ENCODE peak calls at places on chromosomes 13 and 19, in ten cellular contexts. One of them, this sample, is unnamed.

GRCh38 chr13:21625366-21625765 is 21.4 kb upstream of the MICU2 start:
- DNase-seq in uterus: no peak
- DNase-seq in psoas muscle: no peak
- DNase-seq in breast epithelium: no peak
- DNase-seq in HCT116: peak; percentile 59
- DNase-seq in WTC11: no peak
- DNase-seq in cardiac muscle cell: peak; percentile 35
- DNase-seq in astrocyte of the spinal cord: peak; percentile 28
- DNase-seq in cardiac fibroblast: peak; percentile 29
- DNase-seq in nephron progenitor cell: no peak
- DNase-seq in this sample: no peak

GRCh38 chr19:58518261-58519086 is 1.1 kb downstream of the ZBTB45 start:
- DNase-seq in uterus: no peak
- DNase-seq in psoas muscle: no peak
- DNase-seq in breast epithelium: no peak
- DNase-seq in HCT116: no peak
- DNase-seq in WTC11: no peak
- DNase-seq in cardiac muscle cell: no peak
- DNase-seq in astrocyte of the spinal cord: no peak
- DNase-seq in cardiac fibroblast: no peak
- DNase-seq in nephron progenitor cell: no peak
- DNase-seq in this sample: no peak

GRCh38 chr13:106786006-106786579 is 218.2 kb upstream of the ARGLU1 start:
- DNase-seq in uterus: no peak
- DNase-seq in psoas muscle: no peak
- DNase-seq in breast epithelium: no peak
- DNase-seq in HCT116: no peak
- DNase-seq in WTC11: no peak
- DNase-seq in cardiac muscle cell: no peak
- DNase-seq in astrocyte of the spinal cord: no peak
- DNase-seq in cardiac fibroblast: no peak
- DNase-seq in nephron progenitor cell: no peak
- DNase-seq in this sample: no peak

GRCh38 chr19:5691930-5692784 is 2.1 kb downstream of the RPL36 start:
- DNase-seq in uterus: no peak
- DNase-seq in psoas muscle: no peak
- DNase-seq in breast epithelium: no peak
- DNase-seq in HCT116: no peak
- DNase-seq in WTC11: no peak
- DNase-seq in cardiac muscle cell: no peak
- DNase-seq in astrocyte of the spinal cord: no peak
- DNase-seq in cardiac fibroblast: no peak
- DNase-seq in nephron progenitor cell: no peak
- DNase-seq in this sample: no peak

GRCh38 chr19:27972291-27973040 is 1240.5 kb downstream of the UQCRFS1 start:
- DNase-seq in uterus: no peak
- DNase-seq in psoas muscle: no peak
- DNase-seq in breast epithelium: no peak
- DNase-seq in HCT116: no peak
- DNase-seq in WTC11: no peak
- DNase-seq in cardiac muscle cell: peak; percentile 38
- DNase-seq in astrocyte of the spinal cord: peak; percentile 58
- DNase-seq in cardiac fibroblast: peak; percentile 7
- DNase-seq in nephron progenitor cell: no peak
- DNase-seq in this sample: no peak

GRCh38 chr19:23817519-23817918 is 58.8 kb upstream of the ZNF681 start:
- DNase-seq in uterus: peak; percentile 62
- DNase-seq in psoas muscle: no peak
- DNase-seq in breast epithelium: no peak
- DNase-seq in HCT116: peak; percentile 4
- DNase-seq in WTC11: peak; percentile 53
- DNase-seq in cardiac muscle cell: peak; percentile 10
- DNase-seq in astrocyte of the spinal cord: no peak
- DNase-seq in cardiac fibroblast: no peak
- DNase-seq in nephron progenitor cell: no peak
- DNase-seq in this sample: no peak

GRCh38 chr19:19403373-19403901 is 2.0 kb upstream of the GATAD2A start:
- DNase-seq in uterus: no peak
- DNase-seq in psoas muscle: peak; percentile 30
- DNase-seq in breast epithelium: no peak
- DNase-seq in HCT116: no peak
- DNase-seq in WTC11: no peak
- DNase-seq in cardiac muscle cell: peak; percentile 20
- DNase-seq in astrocyte of the spinal cord: peak; percentile 22
- DNase-seq in cardiac fibroblast: no peak
- DNase-seq in nephron progenitor cell: no peak
- DNase-seq in this sample: no peak

GRCh38 chr19:54684537-54684936 is 21.8 kb downstream of the LILRB4 start:
- DNase-seq in uterus: no peak
- DNase-seq in psoas muscle: no peak
- DNase-seq in breast epithelium: no peak
- DNase-seq in HCT116: no peak
- DNase-seq in WTC11: peak; percentile 28
- DNase-seq in cardiac muscle cell: peak; percentile 2
- DNase-seq in astrocyte of the spinal cord: no peak
- DNase-seq in cardiac fibroblast: no peak
- DNase-seq in nephron progenitor cell: peak; percentile 18
- DNase-seq in this sample: no peak

GRCh38 chr19:17041994-17042393 is 15.4 kb upstream of the CPAMD8 start:
- DNase-seq in uterus: no peak
- DNase-seq in psoas muscle: no peak
- DNase-seq in breast epithelium: no peak
- DNase-seq in HCT116: no peak
- DNase-seq in WTC11: no peak
- DNase-seq in cardiac muscle cell: peak; percentile 63
- DNase-seq in astrocyte of the spinal cord: peak; percentile 39
- DNase-seq in cardiac fibroblast: peak; percentile 63
- DNase-seq in nephron progenitor cell: no peak
- DNase-seq in this sample: no peak

GRCh38 chr19:29622191-29623070 is 16.3 kb downstream of the POP4 start:
- DNase-seq in uterus: no peak
- DNase-seq in psoas muscle: no peak
- DNase-seq in breast epithelium: no peak
- DNase-seq in HCT116: no peak
- DNase-seq in WTC11: no peak
- DNase-seq in cardiac muscle cell: no peak
- DNase-seq in astrocyte of the spinal cord: peak; percentile 10
- DNase-seq in cardiac fibroblast: no peak
- DNase-seq in nephron progenitor cell: no peak
- DNase-seq in this sample: no peak

GRCh38 chr13:109720758-109721184 is 65.6 kb downstream of the IRS2 start:
- DNase-seq in uterus: no peak
- DNase-seq in psoas muscle: no peak
- DNase-seq in breast epithelium: no peak
- DNase-seq in HCT116: no peak
- DNase-seq in WTC11: no peak
- DNase-seq in cardiac muscle cell: no peak
- DNase-seq in astrocyte of the spinal cord: no peak
- DNase-seq in cardiac fibroblast: no peak
- DNase-seq in nephron progenitor cell: no peak
- DNase-seq in this sample: no peak

GRCh38 chr13:50208826-50209335 is 193.6 kb downstream of the KCNRG start:
- DNase-seq in uterus: peak; percentile 23
- DNase-seq in psoas muscle: peak; percentile 42
- DNase-seq in breast epithelium: no peak
- DNase-seq in HCT116: no peak
- DNase-seq in WTC11: peak; percentile 45
- DNase-seq in cardiac muscle cell: peak; percentile 92
- DNase-seq in astrocyte of the spinal cord: peak; percentile 96
- DNase-seq in cardiac fibroblast: peak; percentile 91
- DNase-seq in nephron progenitor cell: peak; percentile 58
- DNase-seq in this sample: peak; percentile 38

GRCh38 chr13:106819413-106820180 is 251.7 kb upstream of the ARGLU1 start:
- DNase-seq in uterus: no peak
- DNase-seq in psoas muscle: no peak
- DNase-seq in breast epithelium: no peak
- DNase-seq in HCT116: no peak
- DNase-seq in WTC11: no peak
- DNase-seq in cardiac muscle cell: no peak
- DNase-seq in astrocyte of the spinal cord: no peak
- DNase-seq in cardiac fibroblast: no peak
- DNase-seq in nephron progenitor cell: no peak
- DNase-seq in this sample: no peak

GRCh38 chr19:39540333-39540673 is 342 bp upstream of the EID2 start:
- DNase-seq in uterus: no peak
- DNase-seq in psoas muscle: no peak
- DNase-seq in breast epithelium: no peak
- DNase-seq in HCT116: no peak
- DNase-seq in WTC11: no peak
- DNase-seq in cardiac muscle cell: no peak
- DNase-seq in astrocyte of the spinal cord: no peak
- DNase-seq in cardiac fibroblast: no peak
- DNase-seq in nephron progenitor cell: no peak
- DNase-seq in this sample: no peak

GRCh38 chr19:39542198-39542597 is 2.2 kb upstream of the EID2 start:
- DNase-seq in uterus: no peak
- DNase-seq in psoas muscle: no peak
- DNase-seq in breast epithelium: no peak
- DNase-seq in HCT116: no peak
- DNase-seq in WTC11: no peak
- DNase-seq in cardiac muscle cell: peak; percentile 15
- DNase-seq in astrocyte of the spinal cord: no peak
- DNase-seq in cardiac fibroblast: peak; percentile 8
- DNase-seq in nephron progenitor cell: no peak
- DNase-seq in this sample: peak; percentile 23

GRCh38 chr19:39543477-39543857 is 3.5 kb upstream of the EID2 start:
- DNase-seq in uterus: no peak
- DNase-seq in psoas muscle: no peak
- DNase-seq in breast epithelium: no peak
- DNase-seq in HCT116: no peak
- DNase-seq in WTC11: no peak
- DNase-seq in cardiac muscle cell: no peak
- DNase-seq in astrocyte of the spinal cord: no peak
- DNase-seq in cardiac fibroblast: no peak
- DNase-seq in nephron progenitor cell: no peak
- DNase-seq in this sample: no peak

GRCh38 chr19:39539165-39539518 is 819 bp downstream of the EID2 start:
- DNase-seq in uterus: no peak
- DNase-seq in psoas muscle: no peak
- DNase-seq in breast epithelium: no peak
- DNase-seq in HCT116: no peak
- DNase-seq in WTC11: no peak
- DNase-seq in cardiac muscle cell: no peak
- DNase-seq in astrocyte of the spinal cord: peak; percentile 46
- DNase-seq in cardiac fibroblast: no peak
- DNase-seq in nephron progenitor cell: no peak
- DNase-seq in this sample: no peak

GRCh38 chr19:39539519-39540332 is at the start of gene EID2:
- DNase-seq in uterus: peak; percentile 95
- DNase-seq in psoas muscle: peak; percentile 95
- DNase-seq in breast epithelium: peak; percentile 91
- DNase-seq in HCT116: peak; percentile 84
- DNase-seq in WTC11: peak; percentile 93
- DNase-seq in cardiac muscle cell: peak; percentile 97
- DNase-seq in astrocyte of the spinal cord: peak; percentile 95
- DNase-seq in cardiac fibroblast: peak; percentile 97
- DNase-seq in nephron progenitor cell: peak; percentile 98
- DNase-seq in this sample: peak; percentile 94
- TF ChIP-seq CTCF in uterus: peak; percentile 83
- TF ChIP-seq CTCF in psoas muscle: peak; percentile 83
- TF ChIP-seq CTCF in breast epithelium: peak; percentile 67
- TF ChIP-seq CTCF in HCT116: peak; percentile 65
- TF ChIP-seq CTCF in WTC11: peak; percentile 62
- TF ChIP-seq CTCF in cardiac muscle cell: peak; percentile 77
- TF ChIP-seq CTCF in astrocyte of the spinal cord: peak; percentile 87
- TF ChIP-seq CTCF in cardiac fibroblast: peak; percentile 84
- TF ChIP-seq CTCF in nephron progenitor cell: peak; percentile 72
- TF ChIP-seq CTCF in this sample: peak; percentile 79

GRCh38 chr19:40716655-40717324 is at the start of the genes COQ8B and ITPKC:
- DNase-seq in uterus: peak; percentile 100
- DNase-seq in psoas muscle: peak; percentile 100
- DNase-seq in breast epithelium: peak; percentile 99
- DNase-seq in HCT116: peak; percentile 95
- DNase-seq in WTC11: peak; percentile 100
- DNase-seq in cardiac muscle cell: peak; percentile 98
- DNase-seq in astrocyte of the spinal cord: peak; percentile 99
- DNase-seq in cardiac fibroblast: peak; percentile 99
- DNase-seq in nephron progenitor cell: peak; percentile 100
- DNase-seq in this sample: peak; percentile 99
- TF ChIP-seq CTCF in uterus: peak; percentile 15
- TF ChIP-seq CTCF in psoas muscle: peak; percentile 32
- TF ChIP-seq CTCF in breast epithelium: no peak
- TF ChIP-seq CTCF in HCT116: no peak
- TF ChIP-seq CTCF in WTC11: no peak
- TF ChIP-seq CTCF in cardiac muscle cell: no peak
- TF ChIP-seq CTCF in astrocyte of the spinal cord: no peak
- TF ChIP-seq CTCF in cardiac fibroblast: no peak
- TF ChIP-seq CTCF in nephron progenitor cell: no peak
- TF ChIP-seq CTCF in this sample: peak; percentile 13

GRCh38 chr19:52963229-52963760 is 614 bp upstream of the ZNF816 start:
- DNase-seq in uterus: no peak
- DNase-seq in psoas muscle: no peak
- DNase-seq in breast epithelium: no peak
- DNase-seq in HCT116: no peak
- DNase-seq in WTC11: peak; percentile 40
- DNase-seq in cardiac muscle cell: no peak
- DNase-seq in astrocyte of the spinal cord: no peak
- DNase-seq in cardiac fibroblast: no peak
- DNase-seq in nephron progenitor cell: peak; percentile 52
- DNase-seq in this sample: peak; percentile 26
- TF ChIP-seq CTCF in uterus: no peak
- TF ChIP-seq CTCF in psoas muscle: no peak
- TF ChIP-seq CTCF in breast epithelium: no peak
- TF ChIP-seq CTCF in HCT116: no peak
- TF ChIP-seq CTCF in WTC11: no peak
- TF ChIP-seq CTCF in cardiac muscle cell: no peak
- TF ChIP-seq CTCF in astrocyte of the spinal cord: no peak
- TF ChIP-seq CTCF in cardiac fibroblast: no peak
- TF ChIP-seq CTCF in nephron progenitor cell: no peak
- TF ChIP-seq CTCF in this sample: no peak

DNA sequence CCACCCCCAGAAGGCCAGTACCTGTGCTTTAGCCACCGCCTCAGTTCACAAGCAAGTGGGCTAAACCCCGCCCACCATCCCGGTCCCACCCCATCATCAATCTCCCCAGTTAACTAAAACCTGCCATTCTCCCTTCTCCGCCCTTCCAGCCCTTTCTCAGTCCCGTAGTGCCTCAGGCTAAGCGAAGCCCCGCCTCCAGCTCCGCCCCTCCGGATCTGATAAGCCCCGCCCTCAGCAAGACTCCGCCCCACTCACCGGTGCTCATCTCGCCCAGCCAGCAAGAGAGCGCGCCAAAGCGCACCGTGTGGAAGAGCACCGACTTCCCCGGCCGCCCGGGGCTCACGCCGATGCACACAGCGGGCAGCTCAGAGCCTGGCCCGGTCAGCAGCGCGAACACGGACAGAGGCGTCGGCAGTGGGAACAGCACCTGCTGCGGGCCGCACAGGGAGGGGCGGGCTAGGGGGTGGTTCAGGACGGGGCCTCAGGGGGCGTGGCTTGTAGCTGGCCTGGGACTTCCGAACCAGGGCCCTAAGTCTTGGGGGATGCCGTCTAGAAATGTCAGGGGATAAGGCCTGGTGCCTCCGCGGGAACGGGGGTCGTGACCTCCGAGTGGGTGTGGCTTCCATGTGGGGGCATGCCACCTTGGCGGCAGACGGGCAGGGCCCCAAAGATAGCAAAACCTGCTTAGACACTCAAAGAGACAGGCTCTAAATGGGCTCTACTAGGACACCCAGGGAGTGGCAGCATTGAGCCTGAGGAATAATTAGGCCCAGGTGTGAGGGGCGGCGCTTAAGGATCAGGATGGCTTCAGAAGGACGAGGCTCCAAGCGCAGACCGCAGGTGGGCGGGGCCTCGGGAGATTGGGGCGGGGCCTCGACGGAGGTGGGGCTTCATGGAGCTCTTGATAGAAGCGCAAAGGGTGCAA is 21.4 kb downstream of the MAP4K1 start:
- DNase-seq in uterus: no peak
- DNase-seq in psoas muscle: peak; percentile 67
- DNase-seq in breast epithelium: no peak
- DNase-seq in HCT116: peak; percentile 71
- DNase-seq in WTC11: peak; percentile 98
- DNase-seq in cardiac muscle cell: peak; percentile 16
- DNase-seq in astrocyte of the spinal cord: peak; percentile 3
- DNase-seq in cardiac fibroblast: no peak
- DNase-seq in nephron progenitor cell: peak; percentile 95
- DNase-seq in this sample: peak; percentile 62
- TF ChIP-seq CTCF in uterus: no peak
- TF ChIP-seq CTCF in psoas muscle: no peak
- TF ChIP-seq CTCF in breast epithelium: no peak
- TF ChIP-seq CTCF in HCT116: no peak
- TF ChIP-seq CTCF in WTC11: no peak
- TF ChIP-seq CTCF in cardiac muscle cell: no peak
- TF ChIP-seq CTCF in astrocyte of the spinal cord: no peak
- TF ChIP-seq CTCF in cardiac fibroblast: no peak
- TF ChIP-seq CTCF in nephron progenitor cell: no peak
- TF ChIP-seq CTCF in this sample: no peak